ENCODE peak calls at places on chromosomes 7 and 10, in six cellular contexts. R is cardiac fibroblast, S is A549, A is right lobe of liver, W is GM12865, J is brain microvascular endothelial cell. I is an unnamed sample.

GRCh38 chr7:130896898-130897514 is 163.0 kb upstream of the KLF14 start:
- DNase-seq in R (peak; percentile 89), S (peak; percentile 67), A (peak; percentile 80), W (peak; percentile 86), J (no peak), I (peak; percentile 67)

GRCh38 chr7:22729180-22729579 is 2.2 kb downstream of the IL6 start:
- DNase-seq in R (peak; percentile 31), S (no peak), A (no peak), W (no peak), J (peak; percentile 4), I (no peak)

GRCh38 chr10:71006497-71006896 is 118.1 kb upstream of the PCBD1 start:
- DNase-seq in R (no peak), S (no peak), A (no peak), W (no peak), J (no peak), I (no peak)

GRCh38 chr7:148275359-148275890 is 315.1 kb upstream of the C7orf33 start:
- DNase-seq in R (no peak), S (no peak), A (no peak), W (no peak), J (no peak), I (no peak)

GRCh38 chr7:132125096-132125495 is 451.2 kb downstream of the PLXNA4 start:
- DNase-seq in R (no peak), S (no peak), A (no peak), W (no peak), J (no peak), I (no peak)

GRCh38 chr10:50567384-50567783 is 56.4 kb downstream of the SGMS1 start:
- DNase-seq in R (no peak), S (no peak), A (peak; percentile 73), W (no peak), J (no peak), I (no peak)

GRCh38 chr10:69636626-69637550 is 6.8 kb downstream of the FAM241B start:
- DNase-seq in R (no peak), S (peak; percentile 35), A (no peak), W (peak; percentile 20), J (no peak), I (no peak)

GRCh38 chr10:23694921-23695824 is 256.3 kb downstream of the OTUD1 start:
- DNase-seq in R (no peak), S (no peak), A (no peak), W (no peak), J (no peak), I (no peak)

GRCh38 chr7:135793841-135794240 is 45.2 kb upstream of the FAM180A start:
- DNase-seq in R (no peak), S (no peak), A (no peak), W (no peak), J (no peak), I (no peak)

GRCh38 chr10:21953585-21954057 is 49.9 kb downstream of the DNAJC1 start:
- DNase-seq in R (peak; percentile 81), S (peak; percentile 57), A (no peak), W (peak; percentile 56), J (no peak), I (peak; percentile 45)

GRCh38 chr7:128937271-128937646 is 468 bp upstream of the IRF5 start:
- DNase-seq in R (no peak), S (no peak), A (no peak), W (no peak), J (no peak), I (no peak)

GRCh38 chr7:106060394-106060920 is 51.7 kb downstream of the SYPL1 start:
- DNase-seq in R (no peak), S (no peak), A (no peak), W (no peak), J (no peak), I (no peak)

GRCh38 chr10:33084388-33084896 is 126.4 kb upstream of the ITGB1 start:
- DNase-seq in R (no peak), S (no peak), A (no peak), W (no peak), J (no peak), I (no peak)

GRCh38 chr10:44863344-44864041 is 47.6 kb upstream of the TMEM72 start:
- DNase-seq in R (no peak), S (no peak), A (no peak), W (no peak), J (no peak), I (no peak)

GRCh38 chr7:94996331-94996730 is 88.9 kb downstream of the PPP1R9A start:
- DNase-seq in R (no peak), S (no peak), A (no peak), W (no peak), J (no peak), I (no peak)

GRCh38 chr10:55374060-55374459 is 573.0 kb upstream of the PCDH15 start:
- DNase-seq in R (no peak), S (no peak), A (no peak), W (no peak), J (peak; percentile 6), I (no peak)

GRCh38 chr10:28215930-28216329 is 86.9 kb downstream of the MPP7 start:
- DNase-seq in R (no peak), S (no peak), A (no peak), W (no peak), J (no peak), I (no peak)

GRCh38 chr10:114518401-114519305 is 114.4 kb upstream of the AFAP1L2 start:
- DNase-seq in R (no peak), S (peak; percentile 65), A (no peak), W (no peak), J (no peak), I (no peak)

GRCh38 chr7:85415743-85416142 is 228.9 kb upstream of the SEMA3D start:
- DNase-seq in R (no peak), S (no peak), A (no peak), W (no peak), J (no peak), I (no peak)

GRCh38 chr10:110724937-110725336 is 80.8 kb downstream of the RBM20 start:
- DNase-seq in R (no peak), S (no peak), A (no peak), W (no peak), J (no peak), I (no peak)

GRCh38 chr10:28077889-28078288 is 79.0 kb upstream of the ODAD2 start:
- DNase-seq in R (no peak), S (no peak), A (no peak), W (no peak), J (peak; percentile 36), I (no peak)

GRCh38 chr7:112212516-112213036 is 6.1 kb downstream of the ZNF277 start:
- DNase-seq in R (peak; percentile 58), S (no peak), A (no peak), W (no peak), J (no peak), I (no peak)

GRCh38 chr7:134421998-134422397 is 36.9 kb downstream of the AKR1B1 start:
- DNase-seq in R (no peak), S (peak; percentile 86), A (no peak), W (no peak), J (no peak), I (no peak)

GRCh38 chr7:132450706-132451105 is 125.6 kb downstream of the PLXNA4 start:
- DNase-seq in R (no peak), S (no peak), A (no peak), W (no peak), J (no peak), I (no peak)

GRCh38 chr10:44908071-44908709 is 2.9 kb upstream of the TMEM72 start:
- DNase-seq in R (peak; percentile 84), S (no peak), A (no peak), W (no peak), J (peak; percentile 7), I (no peak)

GRCh38 chr10:24430591-24430990 is 221.7 kb downstream of the KIAA1217 start:
- DNase-seq in R (no peak), S (no peak), A (no peak), W (no peak), J (no peak), I (no peak)

DNA sequence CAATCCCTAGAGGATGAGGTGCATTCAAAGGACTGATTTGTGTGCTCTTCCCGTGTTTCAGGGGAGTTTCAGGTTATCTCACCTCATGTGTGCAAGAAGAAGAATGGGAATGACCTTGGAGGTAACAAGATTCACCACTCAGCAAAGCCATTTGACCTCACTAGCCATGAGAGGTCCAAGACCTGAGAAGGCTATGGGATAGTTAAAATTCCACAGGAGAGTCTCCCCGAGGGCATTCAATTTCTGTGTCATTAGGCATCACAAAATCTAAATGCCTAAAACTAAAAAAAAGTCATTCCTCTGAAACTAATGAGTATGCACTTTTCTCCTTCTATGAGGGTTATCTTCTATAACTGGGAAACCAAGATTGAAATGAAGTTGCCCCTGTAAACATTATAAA is 433.4 kb downstream of the KCNMA1 start:
- DNase-seq in R (no peak), S (no peak), A (no peak), W (no peak), J (no peak), I (no peak)
- TF ChIP-seq CTCF in R (no peak), S (no peak), A (no peak), W (no peak), J (no peak), I (no peak)

DNA sequence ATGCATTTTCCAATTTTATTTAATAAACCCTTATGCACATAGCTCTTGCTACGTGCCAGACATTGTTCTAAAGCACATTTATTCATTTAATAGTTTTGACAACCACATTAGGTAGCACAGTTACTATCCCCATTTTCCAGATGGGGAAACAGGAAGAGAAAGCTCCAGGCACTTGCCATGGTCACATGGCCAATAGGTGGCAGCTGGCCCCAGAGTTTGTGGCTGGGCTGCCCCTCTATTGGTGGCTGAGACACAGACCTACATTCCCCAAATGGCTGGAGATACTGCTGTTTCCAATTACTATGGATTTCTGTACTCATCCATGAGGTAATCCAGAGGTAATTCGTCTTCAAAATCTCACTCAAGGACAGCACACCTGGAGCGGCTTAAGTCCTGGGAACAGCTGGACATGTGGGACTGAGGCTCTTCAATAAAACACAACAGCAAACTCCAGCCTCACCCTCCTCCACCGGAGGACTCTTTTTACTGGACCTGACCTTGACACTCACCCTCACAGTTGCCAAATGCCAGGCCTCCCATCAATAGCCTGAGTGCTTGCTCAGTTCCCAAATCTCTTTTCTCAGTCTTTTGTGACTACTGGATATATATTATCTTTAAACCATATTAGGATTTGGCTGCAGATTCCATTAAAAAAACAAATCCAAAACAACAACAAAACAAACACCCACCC is 106.1 kb downstream of the CLEC2L start:
- DNase-seq in R (no peak), S (no peak), A (no peak), W (no peak), J (no peak), I (no peak)
- TF ChIP-seq CTCF in R (no peak), S (peak; percentile 6), A (peak; percentile 7), W (no peak), J (no peak), I (peak; percentile 11)

DNA sequence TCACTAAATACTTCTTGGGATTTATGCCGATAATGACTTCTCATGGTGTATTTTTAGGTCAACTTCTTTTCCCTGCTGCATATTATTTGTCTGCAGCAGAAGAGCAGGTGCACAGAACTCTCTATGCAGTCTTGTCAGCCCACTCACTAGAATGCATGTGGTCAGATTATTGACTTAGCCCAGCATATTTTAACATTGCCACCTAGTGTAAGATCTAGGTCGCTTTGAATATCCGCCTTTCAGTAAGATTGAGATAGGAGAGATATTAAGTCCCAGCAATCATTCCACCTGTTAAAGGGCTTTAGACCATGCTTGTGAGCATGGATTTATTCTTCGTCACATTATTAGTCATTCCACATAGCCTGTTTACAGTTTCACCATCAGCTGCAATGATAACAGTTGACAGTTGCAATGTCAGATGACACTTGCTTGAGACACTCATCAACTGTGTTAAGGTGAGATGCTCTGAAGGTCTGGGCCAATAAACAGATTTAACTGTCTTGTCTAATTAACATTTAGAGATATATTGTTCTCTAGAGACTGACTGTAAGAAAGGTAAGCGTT is 491.7 kb downstream of the ARL4A start:
- DNase-seq in R (peak; percentile 17), S (no peak), A (no peak), W (peak; percentile 8), J (no peak), I (no peak)
- TF ChIP-seq CTCF in R (no peak), S (peak; percentile 30), A (peak; percentile 29), W (no peak), J (peak; percentile 5), I (no peak)

GRCh38 chr10:6275022-6275997 is 72.6 kb downstream of the PFKFB3 start:
- DNase-seq in R (peak; percentile 96), S (peak; percentile 96), A (peak; percentile 87), W (peak; percentile 92), J (peak; percentile 98), I (peak; percentile 68)
- TF ChIP-seq CTCF in R (no peak), S (no peak), A (no peak), W (no peak), J (peak; percentile 50), I (no peak)

I was measured in GM13977.